ENCODE peak calls at places on chromosomes 1 and 21, in four cellular contexts. C is stimulated activated CD8-positive, alpha-beta memory T cell treated with anti-CD3 and anti-CD28 coated beads, Interleukin-4, amount 100 ng/mL, for 1 hour; K is naive thymus-derived CD8-positive, alpha-beta T cell; Y is NCI-H1048. U is an unnamed sample.

GRCh38 chr21:41564871-41565281 is 56.9 kb upstream of the TMPRSS2 start:
- DNase-seq in C (no peak), K (no peak), Y (no peak), U (no peak)

GRCh38 chr1:240765732-240766363 is 153.9 kb upstream of the GREM2 start:
- DNase-seq in C (no peak), K (no peak), Y (no peak), U (no peak)

GRCh38 chr1:84853743-84854721 is 39.0 kb downstream of the LPAR3 start:
- DNase-seq in C (no peak), K (no peak), Y (no peak), U (no peak)

GRCh38 chr1:41578712-41579335 is 94.3 kb upstream of the EDN2 start:
- DNase-seq in C (no peak), K (no peak), Y (no peak), U (no peak)

GRCh38 chr1:157956754-157957153 is 36.7 kb upstream of the KIRREL1 start:
- DNase-seq in C (no peak), K (no peak), Y (no peak), U (no peak)

GRCh38 chr1:58858344-58858673 is 74.5 kb upstream of the JUN start:
- DNase-seq in C (no peak), K (peak; percentile 27), Y (no peak), U (no peak)

GRCh38 chr1:209430821-209431259 is 152.7 kb upstream of the CAMK1G start:
- DNase-seq in C (no peak), K (no peak), Y (no peak), U (no peak)

GRCh38 chr1:20601123-20601825 is 12.4 kb downstream of the CDA start:
- DNase-seq in C (no peak), K (no peak), Y (no peak), U (no peak)

GRCh38 chr1:179141592-179142244 is 59.8 kb downstream of the TOR3A start:
- DNase-seq in C (no peak), K (no peak), Y (no peak), U (no peak)

GRCh38 chr21:34818663-34819158 is 149.9 kb downstream of the CLIC6 start:
- DNase-seq in C (no peak), K (no peak), Y (no peak), U (no peak)

GRCh38 chr1:32992489-32993214 is 28.0 kb upstream of the RNF19B start:
- DNase-seq in C (no peak), K (peak; percentile 37), Y (no peak), U (peak; percentile 48)

GRCh38 chr1:3067301-3067670 is 1.7 kb upstream of the PRDM16 start:
- DNase-seq in C (no peak), K (no peak), Y (no peak), U (no peak)

GRCh38 chr1:25003000-25003399 is 72.9 kb upstream of the RUNX3 start:
- DNase-seq in C (no peak), K (no peak), Y (no peak), U (no peak)

GRCh38 chr1:5713101-5713820 is 279.0 kb downstream of the NPHP4 start:
- DNase-seq in C (no peak), K (no peak), Y (no peak), U (no peak)

GRCh38 chr1:154998818-154999650 is 3.6 kb upstream of the ZBTB7B start:
- DNase-seq in C (no peak), K (peak; percentile 53), Y (peak; percentile 65), U (no peak)

GRCh38 chr1:198245379-198245778 is 88.6 kb downstream of the NEK7 start:
- DNase-seq in C (no peak), K (no peak), Y (no peak), U (no peak)

GRCh38 chr1:44684525-44684924 is 10.0 kb downstream of the ARMH1 start:
- DNase-seq in C (no peak), K (no peak), Y (no peak), U (no peak)

GRCh38 chr1:6385673-6386191 is 7.8 kb downstream of the ACOT7 start:
- DNase-seq in C (no peak), K (no peak), Y (no peak), U (no peak)

GRCh38 chr21:29332461-29333354 is 34.0 kb downstream of the BACH1 start:
- DNase-seq in C (no peak), K (no peak), Y (no peak), U (no peak)